ENCODE peak calls at places on chromosomes 12 and 14, in five cellular contexts. S is GM10248, G is 8988T, R is NCI-H146, J is Daoy. Y is an unnamed sample.

GRCh38 chr12:32680787-32681186 is 1.7 kb downstream of the DNM1L start:
- DNase-seq in J (no peak), G (no peak), R (no peak), S (no peak), Y (no peak)

GRCh38 chr14:77593501-77593911 is 22.9 kb downstream of the SPTLC2 start:
- DNase-seq in S (peak), J (peak), G (no peak), R (no peak), Y (no peak)

GRCh38 chr14:67265131-67265530 is 23.9 kb downstream of the PALS1 start:
- DNase-seq in S (no peak), R (no peak), J (peak), G (no peak), Y (no peak)

GRCh38 chr12:131057211-131057721 is 103.6 kb downstream of the ADGRD1 start:
- DNase-seq in G (no peak), R (no peak), J (no peak), S (no peak), Y (no peak)

GRCh38 chr12:106498056-106498455 is 84.7 kb upstream of the RFX4 start:
- DNase-seq in S (no peak), J (no peak), G (no peak), R (no peak), Y (no peak)

GRCh38 chr14:31127690-31128089 is 79.9 kb downstream of the HECTD1 start:
- DNase-seq in G (no peak), S (peak), R (no peak), J (no peak), Y (no peak)

GRCh38 chr12:49910331-49911212 is 6.9 kb upstream of the FAIM2 start:
- DNase-seq in G (no peak), R (no peak), J (no peak), S (no peak), Y (no peak)

GRCh38 chr14:66395300-66395699 is 90.9 kb upstream of the CCDC196 start:
- DNase-seq in R (no peak), S (peak), J (no peak), G (no peak), Y (no peak)

GRCh38 chr14:60509438-60510253 is 700 bp downstream of the SIX6 start:
- DNase-seq in G (no peak), R (no peak), J (peak), S (peak), Y (no peak)